ENCODE peak calls at places on chromosomes 7 and 10, in nine cellular contexts. Z, E, K, Q, Y, V, N, S and H are unnamed samples.
A peak's percentile ranks its signal among the peaks of the same experiment; 100 is the strongest.

GRCh38 chr7:129828989-129829676 is 123.6 kb downstream of the UBE2H start:
- DNase-seq in Z (no peak), E (no peak), K (no peak), Q (no peak), Y (no peak), V (no peak), N (no peak), S (no peak), H (peak; percentile 59)

GRCh38 chr10:91551856-91552255 is 81.0 kb downstream of the PPP1R3C start:
- DNase-seq in Z (no peak), E (no peak), K (no peak), Q (peak; percentile 39), Y (peak; percentile 66), V (peak; percentile 80), N (peak; percentile 66), S (peak; percentile 49), H (peak; percentile 15)

GRCh38 chr10:130141878-130142277 is 5.7 kb downstream of the GLRX3 start:
- DNase-seq in Z (no peak), E (no peak), K (no peak), Q (no peak), Y (no peak), V (no peak), N (no peak), S (no peak), H (no peak)

GRCh38 chr7:98178762-98179490 is 32.3 kb upstream of the BHLHA15 start:
- DNase-seq in Z (no peak), E (no peak), K (no peak), Q (no peak), Y (no peak), V (no peak), N (peak; percentile 25), S (no peak), H (no peak)

GRCh38 chr10:46523881-46524470 is 32.5 kb downstream of the GPRIN2 start:
- DNase-seq in Z (no peak), E (peak; percentile 66), K (no peak), Q (peak; percentile 37), Y (no peak), V (peak; percentile 94), N (no peak), S (peak; percentile 42), H (peak; percentile 88)

GRCh38 chr7:52917982-52918578 is 117.4 kb upstream of the POM121L12 start:
- DNase-seq in Z (no peak), E (no peak), K (no peak), Q (no peak), Y (no peak), V (no peak), N (no peak), S (no peak), H (no peak)

GRCh38 chr7:50653116-50653854 is 88.1 kb upstream of the DDC start:
- DNase-seq in Z (no peak), E (peak; percentile 90), K (no peak), Q (no peak), Y (no peak), V (no peak), N (no peak), S (peak; percentile 67), H (no peak)

GRCh38 chr10:6647811-6648526 is 67.9 kb upstream of the PRKCQ start:
- DNase-seq in Z (no peak), E (no peak), K (no peak), Q (peak; percentile 39), Y (no peak), V (no peak), N (peak; percentile 58), S (peak; percentile 71), H (peak; percentile 69)

GRCh38 chr10:15172306-15172840 is 3.9 kb upstream of the NMT2 start:
- DNase-seq in Z (no peak), E (no peak), K (no peak), Q (no peak), Y (no peak), V (no peak), N (no peak), S (no peak), H (no peak)

GRCh38 chr7:130363156-130363847 is 17.0 kb upstream of the CPA1 start:
- DNase-seq in Z (no peak), E (peak; percentile 39), K (no peak), Q (no peak), Y (no peak), V (peak; percentile 99), N (no peak), S (peak; percentile 44), H (no peak)

GRCh38 chr7:142803901-142804300 is 33.1 kb downstream of the PRSS2 start:
- DNase-seq in Z (no peak), E (no peak), K (no peak), Q (no peak), Y (no peak), V (no peak), N (no peak), S (no peak), H (no peak)

GRCh38 chr7:47322731-47323130 is 259.2 kb downstream of the TNS3 start:
- DNase-seq in Z (no peak), E (no peak), K (no peak), Q (no peak), Y (no peak), V (no peak), N (no peak), S (no peak), H (peak; percentile 62)

GRCh38 chr10:123669901-123670300 is 3.7 kb downstream of the GPR26 start:
- DNase-seq in Z (no peak), E (no peak), K (no peak), Q (no peak), Y (no peak), V (no peak), N (no peak), S (no peak), H (no peak)

GRCh38 chr7:145169908-145170307 is 334.1 kb upstream of the TPK1 start:
- DNase-seq in Z (no peak), E (no peak), K (no peak), Q (no peak), Y (no peak), V (no peak), N (no peak), S (no peak), H (no peak)

GRCh38 chr7:5586963-5587348 is 163.3 kb upstream of the TNRC18 start:
- DNase-seq in Z (no peak), E (no peak), K (no peak), Q (no peak), Y (no peak), V (no peak), N (no peak), S (no peak), H (no peak)

GRCh38 chr7:157268540-157268939 is 68.3 kb upstream of the DNAJB6 start:
- DNase-seq in Z (no peak), E (peak; percentile 45), K (no peak), Q (no peak), Y (no peak), V (peak; percentile 14), N (no peak), S (no peak), H (no peak)

GRCh38 chr7:75861636-75862035 is 17.2 kb upstream of the RHBDD2 start:
- DNase-seq in Z (no peak), E (no peak), K (no peak), Q (no peak), Y (no peak), V (peak; percentile 77), N (no peak), S (no peak), H (no peak)

GRCh38 chr10:3113343-3113720 is 46.0 kb downstream of the PFKP start:
- DNase-seq in Z (no peak), E (no peak), K (no peak), Q (no peak), Y (no peak), V (no peak), N (no peak), S (no peak), H (no peak)

GRCh38 chr10:3115685-3116084 is 48.3 kb downstream of the PFKP start:
- DNase-seq in Z (no peak), E (no peak), K (no peak), Q (no peak), Y (no peak), V (no peak), N (no peak), S (no peak), H (no peak)

GRCh38 chr10:3117486-3117885 is 50.1 kb downstream of the PFKP start:
- DNase-seq in Z (no peak), E (no peak), K (no peak), Q (no peak), Y (no peak), V (no peak), N (no peak), S (no peak), H (no peak)

GRCh38 chr10:3118621-3119020 is 51.3 kb downstream of the PFKP start:
- DNase-seq in Z (no peak), E (no peak), K (no peak), Q (no peak), Y (no peak), V (no peak), N (no peak), S (no peak), H (no peak)

DNA sequence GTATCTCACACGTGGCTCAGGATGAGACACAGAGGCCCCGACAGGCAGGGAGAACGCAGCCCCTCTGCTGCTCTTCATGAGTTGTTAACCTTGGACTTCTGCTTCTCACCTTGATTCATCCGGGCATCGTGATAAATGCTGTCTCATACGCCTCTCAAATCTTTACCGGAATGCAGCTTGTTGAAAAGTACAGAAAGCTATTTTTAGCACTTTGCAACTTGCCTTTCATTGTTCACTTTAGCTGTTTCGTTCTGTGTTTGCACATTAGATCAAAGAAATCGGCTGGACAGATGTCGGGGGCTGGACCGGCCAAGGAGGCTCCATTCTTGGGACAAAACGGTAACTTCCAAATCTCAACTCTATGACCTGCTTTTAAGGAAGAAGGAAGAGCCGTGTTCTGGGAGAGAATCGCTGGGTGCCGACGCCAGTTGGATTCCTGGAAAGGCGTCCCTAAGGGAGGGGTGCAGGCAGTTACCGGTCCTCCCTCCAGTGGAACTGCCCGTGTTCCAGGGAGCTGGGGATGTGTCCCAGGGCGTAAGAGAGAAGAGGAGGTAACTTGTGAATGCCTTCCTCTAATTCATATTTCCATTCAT is 49.3 kb downstream of the PFKP start:
- DNase-seq in Z (no peak), E (no peak), K (no peak), Q (no peak), Y (no peak), V (no peak), N (no peak), S (no peak), H (no peak)
- H3K36me3 ChIP-seq in Z (peaks cover 44% of the 10 kb centered on the region), E (peaks cover 71% of the 10 kb centered on the region), K (peaks cover 5% of the 10 kb centered on the region), Q (no peaks in the 10 kb centered on the region), Y (peaks cover 78% of the 10 kb centered on the region), V (peaks cover 78% of the 10 kb centered on the region), N (peaks cover 76% of the 10 kb centered on the region), S (no peaks in the 10 kb centered on the region), H (peaks cover 31% of the 10 kb centered on the region)

GRCh38 chr7:552711-553636 is 33.3 kb upstream of the PDGFA start:
- DNase-seq in Z (no peak), E (no peak), K (no peak), Q (no peak), Y (no peak), V (no peak), N (no peak), S (no peak), H (no peak)
- TF ChIP-seq POLR2A in Z (no peak), E (no peak), K (no peak), Q (no peak), Y (no peak), V (no peak), N (no peak), S (no peak), H (no peak)

GRCh38 chr10:95906675-95907453 is 911 bp upstream of the CC2D2B start:
- DNase-seq in Z (peak; percentile 25), E (peak; percentile 73), K (peak; percentile 49), Q (peak; percentile 61), Y (peak; percentile 32), V (peak; percentile 67), N (no peak), S (peak; percentile 60), H (peak; percentile 60)
- TF ChIP-seq CTCF in Z (no peak), E (no peak), K (no peak), Q (no peak), Y (peak; percentile 4), V (peak; percentile 8), N (peak; percentile 34), S (no peak), H (no peak)

GRCh38 chr7:150330211-150330885 is 7.0 kb upstream of the ACTR3C start:
- DNase-seq in Z (no peak), E (peak; percentile 53), K (no peak), Q (no peak), Y (no peak), V (no peak), N (no peak), S (no peak), H (no peak)
- H3K36me3 ChIP-seq in Z (peaks cover 20% of the 10 kb centered on the region), E (peaks cover 50% of the 10 kb centered on the region), K (no peaks in the 10 kb centered on the region), Q (no peaks in the 10 kb centered on the region), Y (no peaks in the 10 kb centered on the region), V (no peaks in the 10 kb centered on the region), N (peaks cover 6% of the 10 kb centered on the region), S (no peaks in the 10 kb centered on the region), H (no peaks in the 10 kb centered on the region)